ENCODE peak calls at places on chromosomes 1 and 21, in four cellular contexts. One of them, this sample, is unnamed.

GRCh38 chr21:20538039-20538658 is 460.1 kb upstream of the NCAM2 start:
- ATAC-seq in activated naive CD4-positive, alpha-beta T cell treated with anti-CD3 and anti-CD28 coated beads, Interleukin-2, amount 50 U/mL, for 72 hours: no peak
- ATAC-seq in activated CD8-positive, alpha-beta T cell treated with anti-CD3 and anti-CD28 coated beads for 36 hours: no peak
- ATAC-seq in stimulated activated naive CD8-positive, alpha-beta T cell treated with anti-CD3 and anti-CD28 coated beads, Interleukin-15, amount 100 ng/mL, for 72 hours: no peak
- ATAC-seq in this sample: no peak

GRCh38 chr21:42997053-42997452 is 22.7 kb downstream of the PKNOX1 start:
- ATAC-seq in activated naive CD4-positive, alpha-beta T cell treated with anti-CD3 and anti-CD28 coated beads, Interleukin-2, amount 50 U/mL, for 72 hours: peak
- ATAC-seq in activated CD8-positive, alpha-beta T cell treated with anti-CD3 and anti-CD28 coated beads for 36 hours: no peak
- ATAC-seq in stimulated activated naive CD8-positive, alpha-beta T cell treated with anti-CD3 and anti-CD28 coated beads, Interleukin-15, amount 100 ng/mL, for 72 hours: peak
- ATAC-seq in this sample: peak

GRCh38 chr21:43361493-43362296 is 65.2 kb downstream of the SIK1 start:
- ATAC-seq in activated naive CD4-positive, alpha-beta T cell treated with anti-CD3 and anti-CD28 coated beads, Interleukin-2, amount 50 U/mL, for 72 hours: peak
- ATAC-seq in activated CD8-positive, alpha-beta T cell treated with anti-CD3 and anti-CD28 coated beads for 36 hours: peak
- ATAC-seq in stimulated activated naive CD8-positive, alpha-beta T cell treated with anti-CD3 and anti-CD28 coated beads, Interleukin-15, amount 100 ng/mL, for 72 hours: peak
- ATAC-seq in this sample: peak

GRCh38 chr1:63621698-63622097 is 28.5 kb downstream of the PGM1 start:
- ATAC-seq in activated naive CD4-positive, alpha-beta T cell treated with anti-CD3 and anti-CD28 coated beads, Interleukin-2, amount 50 U/mL, for 72 hours: no peak
- ATAC-seq in activated CD8-positive, alpha-beta T cell treated with anti-CD3 and anti-CD28 coated beads for 36 hours: no peak
- ATAC-seq in stimulated activated naive CD8-positive, alpha-beta T cell treated with anti-CD3 and anti-CD28 coated beads, Interleukin-15, amount 100 ng/mL, for 72 hours: no peak
- ATAC-seq in this sample: no peak

GRCh38 chr1:203996126-203996525 is 76.8 kb upstream of the SOX13 start:
- ATAC-seq in activated naive CD4-positive, alpha-beta T cell treated with anti-CD3 and anti-CD28 coated beads, Interleukin-2, amount 50 U/mL, for 72 hours: no peak
- ATAC-seq in activated CD8-positive, alpha-beta T cell treated with anti-CD3 and anti-CD28 coated beads for 36 hours: no peak
- ATAC-seq in stimulated activated naive CD8-positive, alpha-beta T cell treated with anti-CD3 and anti-CD28 coated beads, Interleukin-15, amount 100 ng/mL, for 72 hours: no peak
- ATAC-seq in this sample: no peak

GRCh38 chr1:30929944-30930525 is 21.5 kb upstream of the SDC3 start:
- ATAC-seq in activated naive CD4-positive, alpha-beta T cell treated with anti-CD3 and anti-CD28 coated beads, Interleukin-2, amount 50 U/mL, for 72 hours: peak
- ATAC-seq in activated CD8-positive, alpha-beta T cell treated with anti-CD3 and anti-CD28 coated beads for 36 hours: peak
- ATAC-seq in stimulated activated naive CD8-positive, alpha-beta T cell treated with anti-CD3 and anti-CD28 coated beads, Interleukin-15, amount 100 ng/mL, for 72 hours: peak
- ATAC-seq in this sample: peak

GRCh38 chr1:12409676-12410075 is 179.8 kb downstream of the VPS13D start:
- ATAC-seq in activated naive CD4-positive, alpha-beta T cell treated with anti-CD3 and anti-CD28 coated beads, Interleukin-2, amount 50 U/mL, for 72 hours: no peak
- ATAC-seq in activated CD8-positive, alpha-beta T cell treated with anti-CD3 and anti-CD28 coated beads for 36 hours: no peak
- ATAC-seq in stimulated activated naive CD8-positive, alpha-beta T cell treated with anti-CD3 and anti-CD28 coated beads, Interleukin-15, amount 100 ng/mL, for 72 hours: no peak
- ATAC-seq in this sample: no peak

GRCh38 chr1:39754026-39754569 is 15.4 kb downstream of the PPIE start:
- ATAC-seq in activated naive CD4-positive, alpha-beta T cell treated with anti-CD3 and anti-CD28 coated beads, Interleukin-2, amount 50 U/mL, for 72 hours: no peak
- ATAC-seq in activated CD8-positive, alpha-beta T cell treated with anti-CD3 and anti-CD28 coated beads for 36 hours: no peak
- ATAC-seq in stimulated activated naive CD8-positive, alpha-beta T cell treated with anti-CD3 and anti-CD28 coated beads, Interleukin-15, amount 100 ng/mL, for 72 hours: no peak
- ATAC-seq in this sample: no peak

GRCh38 chr1:79695133-79695532 is 688.6 kb upstream of the ADGRL4 start:
- ATAC-seq in activated naive CD4-positive, alpha-beta T cell treated with anti-CD3 and anti-CD28 coated beads, Interleukin-2, amount 50 U/mL, for 72 hours: no peak
- ATAC-seq in activated CD8-positive, alpha-beta T cell treated with anti-CD3 and anti-CD28 coated beads for 36 hours: no peak
- ATAC-seq in stimulated activated naive CD8-positive, alpha-beta T cell treated with anti-CD3 and anti-CD28 coated beads, Interleukin-15, amount 100 ng/mL, for 72 hours: no peak
- ATAC-seq in this sample: no peak

GRCh38 chr1:220956861-220957605 is 77.8 kb downstream of the HLX start:
- ATAC-seq in activated naive CD4-positive, alpha-beta T cell treated with anti-CD3 and anti-CD28 coated beads, Interleukin-2, amount 50 U/mL, for 72 hours: no peak
- ATAC-seq in activated CD8-positive, alpha-beta T cell treated with anti-CD3 and anti-CD28 coated beads for 36 hours: no peak
- ATAC-seq in stimulated activated naive CD8-positive, alpha-beta T cell treated with anti-CD3 and anti-CD28 coated beads, Interleukin-15, amount 100 ng/mL, for 72 hours: no peak
- ATAC-seq in this sample: no peak

GRCh38 chr1:205339197-205339702 is 17.5 kb downstream of the KLHDC8A start:
- ATAC-seq in activated naive CD4-positive, alpha-beta T cell treated with anti-CD3 and anti-CD28 coated beads, Interleukin-2, amount 50 U/mL, for 72 hours: no peak
- ATAC-seq in activated CD8-positive, alpha-beta T cell treated with anti-CD3 and anti-CD28 coated beads for 36 hours: no peak
- ATAC-seq in stimulated activated naive CD8-positive, alpha-beta T cell treated with anti-CD3 and anti-CD28 coated beads, Interleukin-15, amount 100 ng/mL, for 72 hours: no peak
- ATAC-seq in this sample: peak

GRCh38 chr1:49163041-49163440 is 386.4 kb upstream of the BEND5 start:
- ATAC-seq in activated naive CD4-positive, alpha-beta T cell treated with anti-CD3 and anti-CD28 coated beads, Interleukin-2, amount 50 U/mL, for 72 hours: no peak
- ATAC-seq in activated CD8-positive, alpha-beta T cell treated with anti-CD3 and anti-CD28 coated beads for 36 hours: no peak
- ATAC-seq in stimulated activated naive CD8-positive, alpha-beta T cell treated with anti-CD3 and anti-CD28 coated beads, Interleukin-15, amount 100 ng/mL, for 72 hours: no peak
- ATAC-seq in this sample: no peak

GRCh38 chr1:15851251-15852035 is 3.9 kb downstream of the SPEN start:
- ATAC-seq in activated naive CD4-positive, alpha-beta T cell treated with anti-CD3 and anti-CD28 coated beads, Interleukin-2, amount 50 U/mL, for 72 hours: no peak
- ATAC-seq in activated CD8-positive, alpha-beta T cell treated with anti-CD3 and anti-CD28 coated beads for 36 hours: no peak
- ATAC-seq in stimulated activated naive CD8-positive, alpha-beta T cell treated with anti-CD3 and anti-CD28 coated beads, Interleukin-15, amount 100 ng/mL, for 72 hours: no peak
- ATAC-seq in this sample: no peak

GRCh38 chr1:202798792-202799331 is 9.4 kb downstream of the KDM5B start:
- ATAC-seq in activated naive CD4-positive, alpha-beta T cell treated with anti-CD3 and anti-CD28 coated beads, Interleukin-2, amount 50 U/mL, for 72 hours: no peak
- ATAC-seq in activated CD8-positive, alpha-beta T cell treated with anti-CD3 and anti-CD28 coated beads for 36 hours: no peak
- ATAC-seq in stimulated activated naive CD8-positive, alpha-beta T cell treated with anti-CD3 and anti-CD28 coated beads, Interleukin-15, amount 100 ng/mL, for 72 hours: no peak
- ATAC-seq in this sample: no peak

GRCh38 chr1:164361927-164362326 is 197.1 kb upstream of the PBX1 start:
- ATAC-seq in activated naive CD4-positive, alpha-beta T cell treated with anti-CD3 and anti-CD28 coated beads, Interleukin-2, amount 50 U/mL, for 72 hours: no peak
- ATAC-seq in activated CD8-positive, alpha-beta T cell treated with anti-CD3 and anti-CD28 coated beads for 36 hours: no peak
- ATAC-seq in stimulated activated naive CD8-positive, alpha-beta T cell treated with anti-CD3 and anti-CD28 coated beads, Interleukin-15, amount 100 ng/mL, for 72 hours: no peak
- ATAC-seq in this sample: no peak

GRCh38 chr1:76727520-76727919 is 139.8 kb upstream of the ST6GALNAC5 start:
- ATAC-seq in activated naive CD4-positive, alpha-beta T cell treated with anti-CD3 and anti-CD28 coated beads, Interleukin-2, amount 50 U/mL, for 72 hours: no peak
- ATAC-seq in activated CD8-positive, alpha-beta T cell treated with anti-CD3 and anti-CD28 coated beads for 36 hours: no peak
- ATAC-seq in stimulated activated naive CD8-positive, alpha-beta T cell treated with anti-CD3 and anti-CD28 coated beads, Interleukin-15, amount 100 ng/mL, for 72 hours: no peak
- ATAC-seq in this sample: no peak

GRCh38 chr1:43783096-43783670 is 75.8 kb downstream of the ST3GAL3 start:
- ATAC-seq in activated naive CD4-positive, alpha-beta T cell treated with anti-CD3 and anti-CD28 coated beads, Interleukin-2, amount 50 U/mL, for 72 hours: peak
- ATAC-seq in activated CD8-positive, alpha-beta T cell treated with anti-CD3 and anti-CD28 coated beads for 36 hours: no peak
- ATAC-seq in stimulated activated naive CD8-positive, alpha-beta T cell treated with anti-CD3 and anti-CD28 coated beads, Interleukin-15, amount 100 ng/mL, for 72 hours: no peak
- ATAC-seq in this sample: peak

GRCh38 chr21:35838987-35839763 is 221.2 kb downstream of the SETD4 start:
- ATAC-seq in activated naive CD4-positive, alpha-beta T cell treated with anti-CD3 and anti-CD28 coated beads, Interleukin-2, amount 50 U/mL, for 72 hours: no peak
- ATAC-seq in activated CD8-positive, alpha-beta T cell treated with anti-CD3 and anti-CD28 coated beads for 36 hours: no peak
- ATAC-seq in stimulated activated naive CD8-positive, alpha-beta T cell treated with anti-CD3 and anti-CD28 coated beads, Interleukin-15, amount 100 ng/mL, for 72 hours: no peak
- ATAC-seq in this sample: no peak

GRCh38 chr1:239428311-239428710 is 41.9 kb downstream of the CHRM3 start:
- ATAC-seq in activated naive CD4-positive, alpha-beta T cell treated with anti-CD3 and anti-CD28 coated beads, Interleukin-2, amount 50 U/mL, for 72 hours: no peak
- ATAC-seq in activated CD8-positive, alpha-beta T cell treated with anti-CD3 and anti-CD28 coated beads for 36 hours: no peak
- ATAC-seq in stimulated activated naive CD8-positive, alpha-beta T cell treated with anti-CD3 and anti-CD28 coated beads, Interleukin-15, amount 100 ng/mL, for 72 hours: no peak
- ATAC-seq in this sample: no peak

GRCh38 chr1:192476802-192477298 is 98.7 kb upstream of the RGS1 start:
- ATAC-seq in activated naive CD4-positive, alpha-beta T cell treated with anti-CD3 and anti-CD28 coated beads, Interleukin-2, amount 50 U/mL, for 72 hours: peak
- ATAC-seq in activated CD8-positive, alpha-beta T cell treated with anti-CD3 and anti-CD28 coated beads for 36 hours: peak
- ATAC-seq in stimulated activated naive CD8-positive, alpha-beta T cell treated with anti-CD3 and anti-CD28 coated beads, Interleukin-15, amount 100 ng/mL, for 72 hours: peak
- ATAC-seq in this sample: peak

GRCh38 chr1:96968582-96969378 is 247.2 kb downstream of the PTBP2 start:
- ATAC-seq in activated naive CD4-positive, alpha-beta T cell treated with anti-CD3 and anti-CD28 coated beads, Interleukin-2, amount 50 U/mL, for 72 hours: no peak
- ATAC-seq in activated CD8-positive, alpha-beta T cell treated with anti-CD3 and anti-CD28 coated beads for 36 hours: no peak
- ATAC-seq in stimulated activated naive CD8-positive, alpha-beta T cell treated with anti-CD3 and anti-CD28 coated beads, Interleukin-15, amount 100 ng/mL, for 72 hours: no peak
- ATAC-seq in this sample: no peak

GRCh38 chr1:164855930-164856329 is 296.9 kb downstream of the PBX1 start:
- ATAC-seq in activated naive CD4-positive, alpha-beta T cell treated with anti-CD3 and anti-CD28 coated beads, Interleukin-2, amount 50 U/mL, for 72 hours: no peak
- ATAC-seq in activated CD8-positive, alpha-beta T cell treated with anti-CD3 and anti-CD28 coated beads for 36 hours: no peak
- ATAC-seq in stimulated activated naive CD8-positive, alpha-beta T cell treated with anti-CD3 and anti-CD28 coated beads, Interleukin-15, amount 100 ng/mL, for 72 hours: no peak
- ATAC-seq in this sample: no peak

GRCh38 chr1:198494658-198495103 is 45.8 kb downstream of the ATP6V1G3 start:
- ATAC-seq in activated naive CD4-positive, alpha-beta T cell treated with anti-CD3 and anti-CD28 coated beads, Interleukin-2, amount 50 U/mL, for 72 hours: no peak
- ATAC-seq in activated CD8-positive, alpha-beta T cell treated with anti-CD3 and anti-CD28 coated beads for 36 hours: no peak
- ATAC-seq in stimulated activated naive CD8-positive, alpha-beta T cell treated with anti-CD3 and anti-CD28 coated beads, Interleukin-15, amount 100 ng/mL, for 72 hours: peak
- ATAC-seq in this sample: no peak

GRCh38 chr1:119958223-119958622 is 61.9 kb upstream of the ADAM30 start:
- ATAC-seq in activated naive CD4-positive, alpha-beta T cell treated with anti-CD3 and anti-CD28 coated beads, Interleukin-2, amount 50 U/mL, for 72 hours: no peak
- ATAC-seq in activated CD8-positive, alpha-beta T cell treated with anti-CD3 and anti-CD28 coated beads for 36 hours: no peak
- ATAC-seq in stimulated activated naive CD8-positive, alpha-beta T cell treated with anti-CD3 and anti-CD28 coated beads, Interleukin-15, amount 100 ng/mL, for 72 hours: no peak
- ATAC-seq in this sample: no peak

GRCh38 chr21:46253610-46254124 is 25.1 kb upstream of the LSS start:
- ATAC-seq in activated naive CD4-positive, alpha-beta T cell treated with anti-CD3 and anti-CD28 coated beads, Interleukin-2, amount 50 U/mL, for 72 hours: peak
- ATAC-seq in activated CD8-positive, alpha-beta T cell treated with anti-CD3 and anti-CD28 coated beads for 36 hours: peak
- ATAC-seq in stimulated activated naive CD8-positive, alpha-beta T cell treated with anti-CD3 and anti-CD28 coated beads, Interleukin-15, amount 100 ng/mL, for 72 hours: peak
- ATAC-seq in this sample: peak

GRCh38 chr21:8989883-8990325 is 1531.5 kb upstream of the TPTE start:
- ATAC-seq in activated naive CD4-positive, alpha-beta T cell treated with anti-CD3 and anti-CD28 coated beads, Interleukin-2, amount 50 U/mL, for 72 hours: peak
- ATAC-seq in activated CD8-positive, alpha-beta T cell treated with anti-CD3 and anti-CD28 coated beads for 36 hours: peak
- ATAC-seq in stimulated activated naive CD8-positive, alpha-beta T cell treated with anti-CD3 and anti-CD28 coated beads, Interleukin-15, amount 100 ng/mL, for 72 hours: peak
- ATAC-seq in this sample: no peak

GRCh38 chr1:39852876-39853275 is 30.4 kb downstream of the TRIT1 start:
- ATAC-seq in activated naive CD4-positive, alpha-beta T cell treated with anti-CD3 and anti-CD28 coated beads, Interleukin-2, amount 50 U/mL, for 72 hours: no peak
- ATAC-seq in activated CD8-positive, alpha-beta T cell treated with anti-CD3 and anti-CD28 coated beads for 36 hours: no peak
- ATAC-seq in stimulated activated naive CD8-positive, alpha-beta T cell treated with anti-CD3 and anti-CD28 coated beads, Interleukin-15, amount 100 ng/mL, for 72 hours: no peak
- ATAC-seq in this sample: no peak

GRCh38 chr21:45975017-45975595 is 6.5 kb upstream of the COL6A1 start:
- ATAC-seq in activated naive CD4-positive, alpha-beta T cell treated with anti-CD3 and anti-CD28 coated beads, Interleukin-2, amount 50 U/mL, for 72 hours: no peak
- ATAC-seq in activated CD8-positive, alpha-beta T cell treated with anti-CD3 and anti-CD28 coated beads for 36 hours: no peak
- ATAC-seq in stimulated activated naive CD8-positive, alpha-beta T cell treated with anti-CD3 and anti-CD28 coated beads, Interleukin-15, amount 100 ng/mL, for 72 hours: no peak
- ATAC-seq in this sample: no peak

GRCh38 chr1:94739521-94740061 is 80.6 kb upstream of the SLC44A3 start:
- ATAC-seq in activated naive CD4-positive, alpha-beta T cell treated with anti-CD3 and anti-CD28 coated beads, Interleukin-2, amount 50 U/mL, for 72 hours: no peak
- ATAC-seq in activated CD8-positive, alpha-beta T cell treated with anti-CD3 and anti-CD28 coated beads for 36 hours: no peak
- ATAC-seq in stimulated activated naive CD8-positive, alpha-beta T cell treated with anti-CD3 and anti-CD28 coated beads, Interleukin-15, amount 100 ng/mL, for 72 hours: no peak
- ATAC-seq in this sample: no peak

GRCh38 chr1:182807907-182808306 is 18.3 kb downstream of the NPL start:
- ATAC-seq in activated naive CD4-positive, alpha-beta T cell treated with anti-CD3 and anti-CD28 coated beads, Interleukin-2, amount 50 U/mL, for 72 hours: no peak
- ATAC-seq in activated CD8-positive, alpha-beta T cell treated with anti-CD3 and anti-CD28 coated beads for 36 hours: no peak
- ATAC-seq in stimulated activated naive CD8-positive, alpha-beta T cell treated with anti-CD3 and anti-CD28 coated beads, Interleukin-15, amount 100 ng/mL, for 72 hours: no peak
- ATAC-seq in this sample: no peak

This sample was measured in activated T-helper 17 cell treated with anti-CD3 and anti-CD28 coated beads, Interleukin-2, amount 50 U/mL, for 72 hours.